ENCODE peak calls at places on chromosome 21, in five cellular contexts. I is right lobe of liver, L is transverse colon, V is fibroblast of mammary gland, A is lower lobe of right lung. E is an unnamed sample.

GRCh38 chr21:44052071-44052829 is 40.1 kb downstream of the TRAPPC10 start:
- DNase-seq in I (no peak), L (no peak), V (no peak), A (no peak), E (no peak)

GRCh38 chr21:18608226-18608625 is 204.6 kb upstream of the TMPRSS15 start:
- DNase-seq in I (no peak), L (no peak), V (no peak), A (no peak), E (no peak)

GRCh38 chr21:14523234-14523633 is 22.9 kb downstream of the SAMSN1 start:
- DNase-seq in I (no peak), L (no peak), V (peak; percentile 30), A (no peak), E (no peak)

GRCh38 chr21:14064296-14064645 is 146.5 kb downstream of the LIPI start:
- DNase-seq in I (no peak), L (no peak), V (no peak), A (no peak), E (no peak)

GRCh38 chr21:45250914-45251634 is 36.6 kb downstream of the POFUT2 start:
- DNase-seq in I (no peak), L (no peak), V (no peak), A (no peak), E (no peak)

GRCh38 chr21:16195476-16195875 is 465.7 kb downstream of the USP25 start:
- DNase-seq in I (no peak), L (no peak), V (peak; percentile 89), A (no peak), E (no peak)

GRCh38 chr21:45304161-45304830 is 16.6 kb upstream of the POFUT2 start:
- DNase-seq in I (peak; percentile 47), L (no peak), V (no peak), A (peak; percentile 36), E (peak; percentile 84)

GRCh38 chr21:17765207-17765606 is 53.9 kb downstream of the C21orf91 start:
- DNase-seq in I (no peak), L (no peak), V (no peak), A (no peak), E (no peak)

GRCh38 chr21:41162111-41162510 is 5.8 kb upstream of the BACE2 start:
- DNase-seq in I (no peak), L (no peak), V (no peak), A (no peak), E (no peak)
- TF ChIP-seq CTCF in I (no peak), L (no peak), V (no peak), A (no peak), E (no peak)

DNA sequence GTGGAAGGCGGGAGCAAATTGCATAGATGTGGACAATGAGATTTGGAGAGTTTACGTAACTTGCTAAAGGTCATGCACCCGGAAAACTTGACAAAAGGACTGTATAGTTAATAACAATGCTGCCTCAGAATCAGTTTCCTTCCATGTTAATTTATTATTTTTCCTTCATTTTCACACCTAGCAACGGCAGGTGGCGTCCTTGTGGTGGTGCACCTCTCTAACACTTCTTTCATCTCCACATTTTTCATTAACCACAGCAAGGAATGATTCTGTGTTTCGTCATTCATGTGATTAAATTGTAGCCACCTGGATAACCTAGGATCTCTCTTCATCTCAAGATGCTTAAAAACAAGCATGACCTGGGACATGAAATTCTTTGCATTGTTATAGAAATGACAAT is 2133.0 kb downstream of the NCAM2 start:
- DNase-seq in I (no peak), L (no peak), V (no peak), A (no peak), E (no peak)
- TF ChIP-seq CTCF in I (peak; percentile 9), L (no peak), V (no peak), A (no peak), E (peak; percentile 31)

GRCh38 chr21:31108969-31109368 is 70.7 kb upstream of the KRTAP19-8 start:
- DNase-seq in I (no peak), L (no peak), V (peak; percentile 31), A (no peak), E (no peak)
- TF ChIP-seq CTCF in I (no peak), L (no peak), V (peak; percentile 35), A (peak; percentile 19), E (peak; percentile 73)

GRCh38 chr21:36388835-36389234 is 3.6 kb downstream of the CHAF1B start:
- DNase-seq in I (no peak), L (no peak), V (no peak), A (no peak), E (no peak)
- TF ChIP-seq CTCF in I (no peak), L (no peak), V (no peak), A (peak; percentile 14), E (peak; percentile 50)

DNA sequence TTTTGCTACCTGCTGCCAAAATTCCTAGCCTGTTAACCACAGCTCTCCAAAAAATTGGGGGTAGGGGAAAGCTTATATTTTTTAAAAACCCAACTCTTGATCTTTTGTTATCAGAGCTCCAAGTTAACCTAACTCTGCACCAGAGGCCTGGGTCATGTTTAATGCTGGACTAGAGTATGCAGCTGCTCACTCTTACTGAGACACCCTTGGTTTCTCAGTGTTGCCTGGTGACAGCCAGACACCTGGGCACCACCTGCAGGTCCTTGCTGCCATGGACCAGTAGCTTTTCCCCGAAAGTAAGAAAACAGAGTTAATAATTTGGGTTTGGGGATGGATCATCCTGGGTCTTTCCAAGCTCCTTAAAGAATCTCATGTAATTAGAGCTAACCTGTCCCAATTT is 30.1 kb downstream of the KCNJ6 start:
- DNase-seq in I (no peak), L (no peak), V (no peak), A (no peak), E (no peak)
- TF ChIP-seq CTCF in I (no peak), L (no peak), V (no peak), A (no peak), E (no peak)

DNA sequence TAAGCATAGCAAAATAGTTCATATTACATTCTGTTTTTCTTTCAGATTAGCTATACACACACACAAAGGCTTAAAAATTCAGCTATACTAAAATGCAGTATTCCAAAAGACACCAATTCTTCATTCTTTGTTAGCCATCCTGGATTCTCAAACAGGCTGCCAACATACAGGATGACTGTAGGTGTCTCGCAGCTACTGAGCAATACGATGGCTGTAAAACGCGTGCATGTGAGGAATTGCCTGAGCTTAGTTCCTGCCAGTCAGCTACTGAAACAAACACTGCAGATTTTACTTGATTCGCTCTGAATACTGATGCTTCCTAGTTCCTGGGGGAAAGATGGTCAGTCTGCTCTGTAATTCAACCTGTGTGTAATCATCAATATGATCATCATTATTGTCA is 24.7 kb upstream of the HMGN1 start:
- DNase-seq in I (no peak), L (no peak), V (peak; percentile 49), A (no peak), E (no peak)
- TF ChIP-seq CTCF in I (peak; percentile 17), L (no peak), V (peak; percentile 40), A (no peak), E (peak; percentile 72)

DNA sequence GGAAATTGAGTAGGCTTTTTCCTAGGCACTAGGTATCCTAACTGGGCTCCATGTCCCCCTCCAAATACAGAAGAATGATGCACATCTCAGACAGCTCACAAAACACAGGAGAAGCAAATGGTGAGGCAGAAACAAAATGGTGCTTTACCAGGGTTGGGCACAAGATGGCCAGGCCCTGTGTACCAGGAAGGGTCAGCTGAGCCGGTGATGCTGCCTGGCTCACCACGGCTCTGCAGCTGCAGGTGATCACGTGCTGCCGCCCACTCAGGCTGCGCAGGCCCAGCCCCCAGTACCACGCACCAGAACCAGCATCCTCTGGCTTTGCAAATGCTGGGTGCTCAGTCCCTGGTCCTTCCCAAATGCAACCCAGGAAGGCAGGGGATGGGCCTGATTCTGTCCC is 998 bp upstream of the DSCAM start:
- DNase-seq in I (no peak), L (no peak), V (no peak), A (no peak), E (no peak)
- TF ChIP-seq CTCF in I (no peak), L (no peak), V (no peak), A (no peak), E (no peak)

DNA sequence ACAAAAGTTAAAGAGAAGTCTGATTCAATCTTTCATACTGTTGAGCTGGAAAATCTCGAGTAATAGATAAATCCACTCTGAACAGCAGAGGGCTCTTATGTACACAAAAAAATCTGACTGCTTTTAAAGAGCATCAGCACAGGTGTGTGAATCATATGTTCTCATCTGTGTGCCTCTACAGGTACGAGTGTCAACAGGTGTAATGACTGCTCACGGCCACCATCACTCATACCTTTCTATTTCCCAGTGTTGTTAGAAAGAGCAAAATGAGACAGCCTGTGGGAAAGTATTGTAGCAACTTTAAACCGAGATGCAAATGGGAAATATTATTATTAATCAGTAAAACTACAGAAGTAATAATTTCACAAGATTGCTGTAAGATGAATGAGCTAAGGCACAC is 49.0 kb upstream of the SCAF4 start:
- DNase-seq in I (no peak), L (no peak), V (no peak), A (no peak), E (no peak)
- TF ChIP-seq CTCF in I (peak; percentile 26), L (no peak), V (no peak), A (no peak), E (peak; percentile 64)

DNA sequence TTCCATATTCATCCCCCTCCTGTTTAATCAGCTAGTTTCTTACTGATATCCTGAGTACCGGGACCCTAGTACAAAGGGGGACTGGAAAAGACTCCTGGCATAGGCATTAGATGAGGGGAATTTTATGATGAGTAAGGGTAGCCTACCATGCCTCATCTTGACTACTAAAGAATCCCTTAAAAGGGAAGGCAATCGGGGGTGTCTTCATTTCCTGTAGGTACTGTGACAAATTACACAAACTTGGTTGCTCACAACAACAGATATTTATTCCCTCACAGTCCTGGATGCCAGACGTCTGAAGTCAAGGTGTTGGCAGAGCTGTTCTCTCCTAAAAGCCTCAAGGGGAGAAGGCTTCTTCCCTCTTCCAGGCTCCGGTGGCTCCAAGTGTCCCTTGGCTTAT is 28.9 kb upstream of the RUNX1 start:
- DNase-seq in I (no peak), L (no peak), V (no peak), A (no peak), E (no peak)
- TF ChIP-seq CTCF in I (no peak), L (no peak), V (no peak), A (no peak), E (no peak)

E was measured in chondrocyte.